ENCODE peak calls at places on chromosome 3, in four cellular contexts. A is esophagus muscularis mucosa, L is cardiac fibroblast, F is OCI-LY7. P is an unnamed sample.

GRCh38 chr3:197030379-197031314 is 1.0 kb upstream of the MELTF start:
- DNase-seq in A (no peak), L (no peak), F (no peak), P (no peak)

GRCh38 chr3:42507751-42508335 is 5.4 kb downstream of the VIPR1 start:
- DNase-seq in A (no peak), F (no peak), L (no peak), P (no peak)

GRCh38 chr3:84987709-84988504 is 29.1 kb downstream of the CADM2 start:
- DNase-seq in A (no peak), F (no peak), L (no peak), P (no peak)

GRCh38 chr3:55118453-55118852 is 190.6 kb upstream of the LRTM1 start:
- DNase-seq in L (no peak), A (no peak), F (no peak), P (no peak)

GRCh38 chr3:98577178-98577895 is 16.1 kb downstream of the CPOX start:
- DNase-seq in L (peak; percentile 25), F (no peak), A (no peak), P (no peak)

GRCh38 chr3:38404286-38404685 is 49.4 kb upstream of the ACVR2B start:
- DNase-seq in L (peak; percentile 72), F (no peak), A (no peak), P (no peak)

GRCh38 chr3:160185711-160186110 is 39.5 kb upstream of the C3orf80 start:
- DNase-seq in A (peak; percentile 84), L (no peak), F (no peak), P (no peak)

GRCh38 chr3:129114455-129114854 is 7.1 kb downstream of the RAB43 start:
- DNase-seq in A (no peak), L (no peak), F (no peak), P (no peak)

GRCh38 chr3:132134611-132135010 is 99.8 kb upstream of the CPNE4 start:
- DNase-seq in F (no peak), L (peak; percentile 79), A (no peak), P (no peak)

GRCh38 chr3:123880998-123881561 is 3.1 kb downstream of the MYLK start:
- DNase-seq in A (peak; percentile 87), F (no peak), L (peak; percentile 60), P (no peak)

GRCh38 chr3:29255854-29256696 is 24.8 kb upstream of the RBMS3 start:
- DNase-seq in F (no peak), L (no peak), A (no peak), P (no peak)

GRCh38 chr3:195080125-195080524 is 190.8 kb downstream of the XXYLT1 start:
- DNase-seq in F (peak; percentile 22), A (no peak), L (no peak), P (no peak)

GRCh38 chr3:195077611-195078540 is 193.1 kb downstream of the XXYLT1 start:
- DNase-seq in L (no peak), A (no peak), F (no peak), P (no peak)

GRCh38 chr3:195078891-195079440 is 192.0 kb downstream of the XXYLT1 start:
- DNase-seq in A (no peak), F (no peak), L (no peak), P (no peak)

GRCh38 chr3:195080571-195081141 is 190.3 kb downstream of the XXYLT1 start:
- DNase-seq in L (peak; percentile 15), F (no peak), A (no peak), P (no peak)

DNA sequence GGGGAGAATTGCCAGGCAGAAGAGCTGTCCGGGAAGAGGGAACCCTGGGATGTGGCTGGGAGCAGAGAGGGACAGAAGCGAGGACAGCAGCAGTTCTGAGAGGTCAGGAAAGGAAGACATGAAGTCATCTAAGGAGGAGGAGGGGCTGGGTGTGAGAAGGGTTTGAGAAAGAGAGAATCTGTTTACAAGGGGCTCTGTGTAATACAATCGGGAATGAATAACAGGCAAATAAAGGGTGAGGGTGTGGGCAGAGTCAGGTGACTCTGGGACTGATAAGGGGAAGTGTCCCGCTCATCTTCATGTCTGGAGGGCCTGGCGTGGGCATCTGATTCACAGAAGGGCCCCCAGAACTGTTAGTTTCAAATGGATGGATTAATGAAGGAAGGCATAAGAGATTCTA is 191.3 kb downstream of the XXYLT1 start:
- DNase-seq in F (no peak), L (no peak), A (no peak), P (no peak)
- H3K4me3 ChIP-seq in F (no peak overlapping the region), L (no peak overlapping the region), A (no peak overlapping the region), P (no peak overlapping the region)

GRCh38 chr3:57889807-57890206 is 118.4 kb upstream of the FLNB start:
- DNase-seq in L (peak; percentile 35), F (no peak), A (no peak), P (no peak)

GRCh38 chr3:57892423-57892822 is 115.8 kb upstream of the FLNB start:
- DNase-seq in L (peak; percentile 19), A (no peak), F (no peak), P (no peak)

GRCh38 chr3:57893156-57893555 is 115.1 kb upstream of the FLNB start:
- DNase-seq in L (no peak), F (no peak), A (no peak), P (no peak)

GRCh38 chr3:57893668-57894067 is 114.6 kb upstream of the FLNB start:
- DNase-seq in L (no peak), F (no peak), A (no peak), P (no peak)

DNA sequence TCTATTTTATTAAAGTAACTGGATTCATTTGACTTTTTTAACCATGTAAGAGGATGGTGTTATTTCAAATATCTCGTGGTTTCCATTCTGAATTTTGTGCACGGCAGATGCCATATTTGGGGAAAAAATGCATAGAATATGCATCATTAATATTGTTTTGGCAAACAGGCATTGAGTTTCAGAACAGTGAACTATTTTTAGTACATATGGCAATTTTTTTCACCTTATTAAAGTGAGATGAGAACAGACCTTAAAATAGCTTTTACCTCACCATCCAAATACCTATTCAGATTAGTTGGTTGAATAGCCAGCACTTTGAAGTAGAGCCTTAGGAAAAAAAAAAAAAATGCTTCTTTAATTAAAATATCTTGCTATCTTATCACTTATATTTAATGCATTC is 117.3 kb upstream of the FLNB start:
- DNase-seq in F (no peak), L (no peak), A (no peak), P (no peak)
- H3K4me3 ChIP-seq in F (no peak overlapping the region), L (no peak overlapping the region), A (peak overlapping the region; percentile 57), P (peak overlapping the region; percentile 20)

GRCh38 chr3:185813205-185813604 is 11.6 kb downstream of the IGF2BP2 start:
- DNase-seq in F (no peak), L (no peak), A (no peak), P (no peak)
- H3K4me3 ChIP-seq in F (no peak overlapping the region), L (no peak overlapping the region), A (no peak overlapping the region), P (no peak overlapping the region)

GRCh38 chr3:56295161-56295560 is 173.1 kb downstream of the ERC2 start:
- DNase-seq in A (no peak), L (no peak), F (no peak), P (no peak)
- H3K4me3 ChIP-seq in A (no peak overlapping the region), L (no peak overlapping the region), F (no peak overlapping the region), P (no peak overlapping the region)

DNA sequence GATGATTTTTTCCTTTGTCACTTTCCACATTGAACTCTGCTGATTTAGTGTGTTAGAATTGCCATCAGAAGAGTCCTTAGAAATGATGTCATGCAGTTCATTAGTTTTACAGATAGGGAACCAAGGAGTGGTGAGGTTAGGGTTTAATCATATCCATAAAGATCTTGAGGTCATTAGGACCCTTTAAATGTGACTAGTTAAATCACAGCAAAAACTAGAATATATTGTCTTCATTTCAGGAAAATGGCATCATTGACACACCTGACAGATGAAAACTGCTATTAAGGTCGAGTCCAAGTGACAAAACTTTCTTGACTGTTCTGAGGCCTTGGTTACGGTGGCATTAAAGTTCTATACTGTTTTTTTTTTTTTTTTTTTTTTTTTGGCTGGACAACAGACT is 50.5 kb downstream of the MBNL1 start:
- DNase-seq in A (no peak), L (no peak), F (no peak), P (no peak)
- H3K4me3 ChIP-seq in A (no peak overlapping the region), L (no peak overlapping the region), F (no peak overlapping the region), P (no peak overlapping the region)

DNA sequence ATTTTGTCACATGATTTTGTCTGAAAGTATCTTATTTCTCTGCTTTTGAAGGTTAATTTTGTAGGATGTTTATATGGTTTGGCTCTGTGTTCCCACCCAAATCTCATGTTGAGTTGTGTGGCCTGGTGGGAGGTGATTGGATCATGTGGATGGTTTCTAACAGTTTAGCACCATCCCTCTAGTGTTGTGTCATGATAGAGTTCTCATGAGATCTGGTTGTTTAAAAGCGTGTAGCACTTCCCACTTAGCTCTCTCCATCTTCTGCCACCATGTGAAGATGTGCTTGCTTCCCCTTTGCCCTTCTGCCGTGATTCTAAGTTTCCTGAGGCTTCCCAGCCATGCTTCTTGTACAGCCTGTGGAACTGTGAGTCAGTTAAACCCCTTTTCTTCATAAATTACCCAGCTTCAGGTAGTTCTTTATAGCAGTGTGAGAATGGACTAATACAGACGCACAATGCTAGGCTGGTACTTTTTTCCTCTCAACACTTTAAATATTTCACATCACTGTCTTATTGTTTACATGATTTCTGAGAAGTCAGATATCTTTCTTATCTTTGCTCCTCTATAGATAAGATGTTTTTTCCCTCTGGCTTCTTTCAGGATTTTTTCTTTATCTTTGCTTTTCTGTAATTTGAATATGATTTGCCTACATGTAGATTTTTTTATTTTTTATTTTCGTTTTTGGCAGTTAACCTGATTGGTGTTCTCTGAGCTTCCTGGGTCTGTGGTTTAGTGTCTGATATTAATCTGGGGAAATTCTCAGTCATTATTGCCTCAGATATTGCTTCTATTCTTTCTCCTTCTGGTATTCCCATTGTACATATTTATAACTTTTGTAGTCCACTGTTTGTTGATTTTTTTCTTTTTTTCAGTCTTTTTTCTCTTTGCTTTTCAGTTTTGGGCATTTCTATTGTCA is 22.2 kb downstream of the BTD start:
- DNase-seq in F (no peak), L (peak; percentile 22), A (no peak), P (no peak)
- H3K4me3 ChIP-seq in F (no peak overlapping the region), L (no peak overlapping the region), A (no peak overlapping the region), P (no peak overlapping the region)

GRCh38 chr3:115931581-115931980 is 308.3 kb downstream of the GAP43 start:
- DNase-seq in F (no peak), L (no peak), A (no peak), P (no peak)

GRCh38 chr3:115930168-115930567 is 306.9 kb downstream of the GAP43 start:
- DNase-seq in L (no peak), F (no peak), A (no peak), P (no peak)

GRCh38 chr3:115922681-115923347 is 299.5 kb downstream of the GAP43 start:
- DNase-seq in A (no peak), F (no peak), L (peak; percentile 55), P (no peak)

GRCh38 chr3:115930922-115931321 is 307.6 kb downstream of the GAP43 start:
- DNase-seq in L (no peak), F (no peak), A (no peak), P (no peak)

GRCh38 chr3:115927210-115927609 is 303.9 kb downstream of the GAP43 start:
- DNase-seq in F (no peak), L (no peak), A (no peak), P (no peak)
- H3K4me3 ChIP-seq in F (no peak overlapping the region), L (no peak overlapping the region), A (no peak overlapping the region), P (no peak overlapping the region)

GRCh38 chr3:12375572-12375971 is 86.7 kb downstream of the PPARG start:
- DNase-seq in A (no peak), F (no peak), L (no peak), P (no peak)
- H3K4me3 ChIP-seq in A (no peak overlapping the region), F (no peak overlapping the region), L (no peak overlapping the region), P (no peak overlapping the region)

GRCh38 chr3:150104564-150104963 is 133.9 kb upstream of the PFN2 start:
- DNase-seq in F (no peak), L (no peak), A (no peak), P (no peak)
- H3K4me3 ChIP-seq in F (no peak overlapping the region), L (no peak overlapping the region), A (no peak overlapping the region), P (no peak overlapping the region)